ENCODE peak calls at places on chromosome 4, in five cellular contexts. X is left cardiac atrium; O is activated T-helper 1 cell treated with anti-CD3 and anti-CD28 coated beads, Interleukin-12 subunit alpha, Interleukin-12 subunit beta, Interleukin-2, Interleukin-4 antibody, amounts not matched to agents 30 ng/mL and 10 ng/mL and 1 ng/mL, durations not matched to agents 14 hours and 24 hours and 36 hours; J is NCI-H1105; C is iPS-NIHi11. S is an unnamed sample.

GRCh38 chr4:147732516-147733193 is 767 bp downstream of the ARHGAP10 start:
- DNase-seq in J (peak; percentile 20), C (peak; percentile 72), X (peak; percentile 55), O (no peak), S (peak; percentile 49)

GRCh38 chr4:742742-743311 is 37.2 kb downstream of the PCGF3 start:
- DNase-seq in J (no peak), O (peak; percentile 63), X (peak; percentile 72), C (peak; percentile 98), S (peak; percentile 62)

GRCh38 chr4:108738307-108738706 is 24.5 kb downstream of the ETNPPL start:
- DNase-seq in J (no peak), O (no peak), C (no peak), X (no peak), S (no peak)

GRCh38 chr4:105619193-105619931 is 66.9 kb downstream of the ARHGEF38 start:
- DNase-seq in C (peak; percentile 8), X (peak; percentile 69), O (no peak), J (peak; percentile 62), S (no peak)

GRCh38 chr4:2837110-2837903 is 6.3 kb upstream of the ADD1 start:
- DNase-seq in X (no peak), J (no peak), O (no peak), C (peak; percentile 10), S (no peak)

GRCh38 chr4:6263541-6264540 is 5.8 kb upstream of the WFS1 start:
- DNase-seq in J (no peak), O (no peak), C (peak; percentile 51), X (peak; percentile 57), S (peak; percentile 43)

GRCh38 chr4:186144596-186145569 is 40.4 kb downstream of the FAM149A start:
- DNase-seq in X (peak; percentile 67), O (no peak), C (peak; percentile 88), J (no peak), S (peak; percentile 57)

GRCh38 chr4:166498541-166498940 is 625.5 kb downstream of the TLL1 start:
- DNase-seq in O (no peak), J (no peak), C (no peak), X (no peak), S (no peak)

GRCh38 chr4:24515698-24516097 is 68.7 kb downstream of the DHX15 start:
- DNase-seq in X (no peak), J (no peak), C (peak; percentile 27), O (no peak), S (peak; percentile 16)

GRCh38 chr4:151876411-151876988 is 115.7 kb upstream of the GATB start:
- DNase-seq in J (no peak), X (no peak), C (no peak), O (no peak), S (no peak)

GRCh38 chr4:149176019-149176418 is 639.6 kb downstream of the IQCM start:
- DNase-seq in O (no peak), C (no peak), J (no peak), X (no peak), S (no peak)

GRCh38 chr4:70000713-70001112 is 4.9 kb downstream of the STATH start:
- DNase-seq in O (no peak), X (no peak), C (no peak), J (no peak), S (no peak)

GRCh38 chr4:6815029-6815836 is 32.7 kb downstream of the KIAA0232 start:
- DNase-seq in O (no peak), X (no peak), J (no peak), C (no peak), S (no peak)

GRCh38 chr4:3655485-3656429 is 110.4 kb upstream of the ADRA2C start:
- DNase-seq in O (no peak), C (peak; percentile 81), X (no peak), J (no peak), S (no peak)

GRCh38 chr4:182091128-182091527 is 152.1 kb upstream of the TENM3 start:
- DNase-seq in J (no peak), C (no peak), X (no peak), O (no peak), S (no peak)

S was measured in NCI-H82.